ENCODE peak calls at places on chromosomes 13 and 19, in eight cellular contexts. Q, K, O, N, Z, U, L and V are unnamed samples.

GRCh38 chr19:53908933-53909415 is at the start of gene CACNG7:
- DNase-seq in U (no peak), O (peak; percentile 8), K (no peak), Q (peak; percentile 26), Z (no peak), L (no peak), N (no peak), V (no peak)

GRCh38 chr13:69274231-69274630 is 833.4 kb upstream of the ATXN8OS start:
- DNase-seq in K (no peak), Q (no peak), Z (no peak), U (no peak), N (no peak), O (no peak), L (no peak), V (peak; percentile 59)

GRCh38 chr19:10935371-10936059 is 6.9 kb downstream of the TIMM29 start:
- DNase-seq in Q (no peak), N (no peak), L (no peak), O (no peak), U (no peak), K (no peak), Z (no peak), V (no peak)

GRCh38 chr13:49098198-49098597 is 121.9 kb upstream of the MLNR start:
- DNase-seq in N (no peak), K (peak; percentile 65), L (no peak), U (peak; percentile 95), O (no peak), Z (no peak), Q (peak; percentile 98), V (peak; percentile 79)

GRCh38 chr13:19959141-19959830 is 759 bp downstream of the ZMYM2 start:
- DNase-seq in K (peak; percentile 65), U (peak; percentile 51), L (no peak), O (peak; percentile 82), Q (peak; percentile 51), N (no peak), Z (peak; percentile 7), V (peak; percentile 61)

GRCh38 chr19:29785955-29786589 is 25.7 kb upstream of the CCNE1 start:
- DNase-seq in Q (no peak), Z (no peak), L (no peak), O (no peak), N (no peak), K (no peak), U (no peak), V (no peak)

GRCh38 chr19:35757231-35757748 is 461 bp upstream of the HSPB6 start:
- DNase-seq in Q (peak; percentile 95), N (peak; percentile 86), L (no peak), Z (no peak), O (peak; percentile 97), U (peak; percentile 99), K (peak; percentile 85), V (no peak)

GRCh38 chr19:58007285-58007684 is 4.7 kb upstream of the ZNF606 start:
- DNase-seq in L (no peak), U (peak; percentile 11), O (no peak), N (no peak), K (no peak), Z (no peak), Q (peak; percentile 7), V (no peak)

GRCh38 chr19:10552596-10553053 is 8.9 kb downstream of the ATG4D start:
- DNase-seq in N (no peak), O (no peak), U (peak; percentile 37), K (no peak), Q (no peak), L (no peak), Z (no peak), V (no peak)

GRCh38 chr13:110533771-110534670 is 27.5 kb downstream of the RAB20 start:
- DNase-seq in Q (no peak), Z (no peak), L (no peak), N (no peak), O (no peak), U (no peak), K (no peak), V (no peak)

GRCh38 chr13:87052731-87053130 is 618.4 kb upstream of the SLITRK5 start:
- DNase-seq in N (no peak), K (no peak), U (no peak), Z (no peak), L (no peak), O (no peak), Q (peak; percentile 4), V (peak; percentile 35)

GRCh38 chr13:24307211-24308067 is 1.9 kb upstream of the C1QTNF9 start:
- DNase-seq in Q (peak; percentile 15), Z (no peak), L (no peak), K (no peak), N (no peak), U (no peak), O (no peak), V (no peak)

GRCh38 chr19:17946965-17947784 is 14.4 kb downstream of the CCDC124 start:
- DNase-seq in Q (no peak), N (no peak), O (no peak), Z (no peak), L (no peak), K (no peak), U (no peak), V (no peak)

GRCh38 chr19:50547385-50548190 is 20.6 kb downstream of the LRRC4B start:
- DNase-seq in L (no peak), O (no peak), U (no peak), Q (no peak), Z (no peak), N (no peak), K (no peak), V (no peak)

GRCh38 chr19:1487576-1488281 is 2.4 kb downstream of the PCSK4 start:
- DNase-seq in Z (no peak), N (no peak), U (no peak), Q (no peak), L (no peak), O (peak; percentile 53), K (no peak), V (no peak)

GRCh38 chr19:18659281-18660050 is 22.6 kb downstream of the KLHL26 start:
- DNase-seq in Z (no peak), N (no peak), L (no peak), O (peak; percentile 82), K (no peak), Q (peak; percentile 43), U (no peak), V (no peak)

GRCh38 chr13:93788456-93788855 is 561.8 kb downstream of the GPC6 start:
- DNase-seq in K (no peak), Z (no peak), O (no peak), N (no peak), Q (no peak), U (no peak), L (no peak), V (peak; percentile 30)

GRCh38 chr13:50682966-50683365 is 160.5 kb downstream of the DLEU7 start:
- DNase-seq in U (no peak), O (no peak), Z (no peak), K (no peak), Q (no peak), L (no peak), N (no peak), V (no peak)

GRCh38 chr13:52949744-52950143 is 78.9 kb upstream of the OLFM4 start:
- DNase-seq in Q (no peak), U (no peak), Z (no peak), N (no peak), O (peak; percentile 52), K (no peak), L (no peak), V (no peak)

GRCh38 chr19:57886046-57886445 is 2.8 kb downstream of the ZNF814 start:
- DNase-seq in O (no peak), N (no peak), Q (no peak), K (no peak), Z (no peak), U (no peak), L (no peak), V (no peak)

GRCh38 chr19:51691122-51692064 is 1.7 kb upstream of the SPACA6 start:
- DNase-seq in L (no peak), O (no peak), U (peak; percentile 67), Z (no peak), N (no peak), K (no peak), Q (peak; percentile 82), V (peak; percentile 18)

GRCh38 chr19:4868286-4868834 is 893 bp upstream of the PLIN3 start:
- DNase-seq in K (no peak), U (no peak), L (no peak), O (peak; percentile 49), N (no peak), Q (no peak), Z (no peak), V (no peak)
- H3K4me3 ChIP-seq in K (no peak overlapping the region), U (no peak overlapping the region), L (no peak overlapping the region), O (peak overlapping the region; percentile 88), N (peak overlapping the region; percentile 83), Q (no peak overlapping the region), Z (peak overlapping the region; percentile 88), V (no peak overlapping the region)

GRCh38 chr19:3234800-3235199 is 10.3 kb downstream of the CELF5 start:
- DNase-seq in L (no peak), O (no peak), N (no peak), Q (no peak), K (no peak), Z (no peak), U (no peak), V (no peak)
- TF ChIP-seq CTCF in L (peak; percentile 61), O (no peak), N (no peak), Q (peak; percentile 17), K (no peak), Z (no peak), U (peak; percentile 40), V (peak; percentile 28)

DNA sequence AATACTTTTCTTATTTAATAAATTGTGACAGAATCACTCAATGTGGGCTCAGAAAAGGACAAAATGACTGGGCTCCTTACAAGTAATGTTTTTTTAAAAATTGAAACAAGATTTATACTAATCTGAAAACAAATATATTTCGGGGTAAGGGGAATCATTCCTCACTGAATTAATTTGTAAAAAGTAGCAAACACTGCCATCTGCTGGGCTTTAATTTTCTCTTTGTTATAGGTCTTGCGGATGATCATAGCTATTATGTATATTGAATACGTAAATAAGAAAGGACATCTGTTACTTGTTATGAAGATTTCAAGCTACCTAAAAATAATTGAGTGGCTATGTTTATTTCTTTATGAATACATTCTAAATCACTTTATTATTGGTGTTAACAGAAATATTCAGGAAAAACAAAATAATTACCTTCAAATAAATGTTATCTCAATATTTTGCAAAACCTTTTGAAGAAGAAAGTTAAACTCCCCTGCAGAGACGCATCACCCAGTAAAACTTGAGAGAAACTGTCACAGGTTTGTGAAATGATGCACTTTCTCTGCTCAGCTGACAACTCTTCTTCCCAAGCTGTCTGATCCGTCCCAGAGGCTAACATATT is 17.8 kb upstream of the ENOX1 start:
- DNase-seq in L (peak; percentile 21), Q (peak; percentile 86), N (no peak), U (peak; percentile 84), Z (no peak), K (no peak), O (no peak), V (peak; percentile 72)
- H3K4me3 ChIP-seq in L (no peak overlapping the region), Q (peak overlapping the region; percentile 1), N (no peak overlapping the region), U (peak overlapping the region; percentile 7), Z (no peak overlapping the region), K (no peak overlapping the region), O (no peak overlapping the region), V (peak overlapping the region; percentile 16)

GRCh38 chr13:26280295-26280694 is 26.4 kb downstream of the CDK8 start:
- DNase-seq in Q (peak; percentile 20), N (no peak), L (no peak), U (peak; percentile 33), Z (no peak), K (no peak), O (no peak), V (peak; percentile 86)

DNA sequence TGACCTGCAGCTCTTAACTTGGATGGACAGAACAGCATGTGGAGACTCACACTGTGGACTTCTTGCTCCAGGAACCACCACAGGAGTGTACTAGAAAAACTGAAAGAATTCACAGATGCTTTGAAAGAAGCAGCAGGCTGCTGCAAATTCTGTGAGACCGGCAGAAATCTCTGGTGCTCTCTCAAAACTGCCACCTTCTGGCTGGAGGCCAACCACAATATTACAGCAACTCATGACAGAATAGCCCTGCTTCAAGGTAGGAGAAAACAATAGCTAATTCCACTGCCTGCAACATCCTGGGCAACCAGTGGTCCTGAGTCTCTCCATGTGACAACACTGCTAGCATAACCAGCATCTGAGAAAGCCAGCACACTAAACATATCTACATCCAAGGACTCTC is 26.9 kb downstream of the CDK8 start:
- DNase-seq in O (no peak), U (peak; percentile 43), Q (peak; percentile 29), K (peak; percentile 42), Z (no peak), L (no peak), N (no peak), V (peak; percentile 47)
- TF ChIP-seq CTCF in O (no peak), U (no peak), Q (no peak), K (no peak), Z (no peak), L (no peak), N (no peak), V (no peak)